ENCODE peak calls at places on chromosome 13, in four cellular contexts. A is BJ, Q is heart left ventricle, C is tibial nerve. W is an unnamed sample.

GRCh38 chr13:34627499-34627898 is 314.6 kb upstream of the NBEA start:
- DNase-seq in A (no peak), Q (no peak), C (no peak), W (no peak)

GRCh38 chr13:59635591-59635990 is 528.1 kb downstream of the DIAPH3 start:
- DNase-seq in A (no peak), Q (no peak), C (no peak), W (no peak)

GRCh38 chr13:98476538-98476966 is 100.4 kb downstream of the STK24 start:
- DNase-seq in A (peak; percentile 71), Q (peak; percentile 77), C (no peak), W (peak; percentile 79)

GRCh38 chr13:48319458-48320395 is 16.2 kb downstream of the RB1 start:
- DNase-seq in A (no peak), Q (no peak), C (no peak), W (no peak)

GRCh38 chr13:82878536-82878935 is 1003.7 kb downstream of the SLITRK1 start:
- DNase-seq in A (peak; percentile 10), Q (no peak), C (no peak), W (no peak)

GRCh38 chr13:113186061-113186900 is 22.2 kb downstream of the PCID2 start:
- DNase-seq in A (no peak), Q (no peak), C (no peak), W (no peak)

GRCh38 chr13:36986462-36987240 is 12.5 kb downstream of the ALG5 start:
- DNase-seq in A (no peak), Q (no peak), C (no peak), W (no peak)

GRCh38 chr13:99265162-99265822 is 7.1 kb upstream of the GPR18 start:
- DNase-seq in A (no peak), Q (no peak), C (no peak), W (no peak)

GRCh38 chr13:40060318-40061007 is 405.0 kb downstream of the COG6 start:
- DNase-seq in A (peak; percentile 14), Q (peak; percentile 60), C (peak; percentile 45), W (no peak)

GRCh38 chr13:92547256-92547655 is 679.4 kb upstream of the GPC6 start:
- DNase-seq in A (no peak), Q (no peak), C (no peak), W (peak; percentile 4)

DNA sequence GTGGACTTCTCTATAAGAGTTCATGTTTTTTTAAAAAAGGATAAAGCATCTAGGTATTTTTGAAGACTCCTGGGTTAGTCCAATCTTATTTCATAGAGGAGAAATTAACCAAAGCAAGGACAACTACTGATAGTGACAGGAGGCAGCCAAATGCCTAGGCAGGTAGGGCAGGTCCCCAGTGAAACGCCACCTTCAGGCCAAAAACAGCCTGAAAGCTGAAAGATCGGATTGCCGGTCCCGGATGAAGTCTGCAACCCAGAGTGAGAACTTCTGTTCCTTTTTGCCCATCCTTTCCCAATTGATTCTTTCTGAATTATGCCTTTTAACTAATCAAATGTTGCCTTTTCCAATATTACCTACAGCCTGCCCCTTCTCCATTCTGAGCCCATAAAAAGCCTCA is 6.1 kb upstream of the GGACT start:
- DNase-seq in A (no peak), Q (no peak), C (no peak), W (no peak)
- TF ChIP-seq CTCF in A (peak; percentile 13), Q (peak; percentile 7), C (no peak), W (peak; percentile 23)

DNA sequence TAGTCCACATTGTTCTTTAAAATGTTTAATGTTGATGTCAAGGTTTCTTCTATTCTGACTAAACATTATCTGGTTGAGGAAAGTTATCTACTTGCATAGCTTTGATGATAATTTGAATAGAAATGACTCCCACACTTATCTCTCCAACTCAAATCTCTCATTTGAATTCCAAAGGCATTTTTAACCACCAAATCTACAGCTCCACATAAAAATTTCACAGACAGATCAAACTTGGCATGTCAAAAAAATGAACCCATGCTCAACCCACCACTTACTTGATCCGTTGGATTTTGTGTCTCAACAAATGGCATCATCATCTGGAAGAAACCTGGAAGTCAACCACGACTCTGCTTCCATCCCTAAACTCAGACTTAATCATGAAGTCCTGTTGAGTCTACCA is 1050.4 kb downstream of the EFNB2 start:
- DNase-seq in A (no peak), Q (no peak), C (no peak), W (no peak)
- H3K4me3 ChIP-seq in A (no peak overlapping the region), Q (no peak overlapping the region), C (no peak overlapping the region), W (no peak overlapping the region)

GRCh38 chr13:20175907-20176652 is 15.2 kb upstream of the GJA3 start:
- DNase-seq in A (no peak), Q (no peak), C (no peak), W (no peak)

GRCh38 chr13:20177049-20177831 is 15.5 kb downstream of the GJB2 start:
- DNase-seq in A (no peak), Q (no peak), C (no peak), W (no peak)

GRCh38 chr13:20181180-20181579 is 11.6 kb downstream of the GJB2 start:
- DNase-seq in A (no peak), Q (no peak), C (no peak), W (no peak)

GRCh38 chr13:20175406-20175794 is 14.5 kb upstream of the GJA3 start:
- DNase-seq in A (no peak), Q (no peak), C (no peak), W (no peak)

GRCh38 chr13:20178156-20178555 is 14.6 kb downstream of the GJB2 start:
- DNase-seq in A (no peak), Q (no peak), C (no peak), W (no peak)
- H3K27me3 ChIP-seq in A (peaks cover 30% of the 10 kb centered on the region), Q (no peaks in the 10 kb centered on the region), C (peaks cover 46% of the 10 kb centered on the region), W (peaks cover 12% of the 10 kb centered on the region)

GRCh38 chr13:23175920-23176319 is 4.9 kb upstream of the SGCG start:
- DNase-seq in A (no peak), Q (no peak), C (no peak), W (no peak)
- TF ChIP-seq CTCF in A (peak; percentile 42), Q (peak; percentile 42), C (no peak), W (peak; percentile 31)

DNA sequence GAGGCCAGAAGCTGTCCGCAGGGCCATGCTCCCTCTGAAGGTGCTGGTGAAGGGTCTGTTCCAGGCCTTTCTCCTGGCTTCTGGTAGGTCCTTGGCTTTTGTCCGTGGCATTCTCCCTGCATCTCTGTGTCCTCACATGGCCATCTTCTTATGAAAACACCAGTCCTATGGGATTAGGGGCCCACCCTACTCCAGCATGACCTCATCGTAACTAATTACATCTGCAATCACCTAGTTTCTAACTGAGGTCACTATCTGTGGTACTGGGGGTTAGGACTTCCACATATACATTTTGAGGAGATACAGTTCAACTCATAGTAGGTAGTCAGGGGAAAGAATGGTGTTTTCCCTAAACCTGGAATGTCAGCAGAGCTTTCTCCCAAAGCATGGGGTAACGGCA is 3.1 kb downstream of the C13orf42 start:
- DNase-seq in A (no peak), Q (no peak), C (no peak), W (no peak)
- H3K4me3 ChIP-seq in A (no peak overlapping the region), Q (no peak overlapping the region), C (no peak overlapping the region), W (no peak overlapping the region)

GRCh38 chr13:67064920-67065319 is 165.2 kb downstream of the PCDH9 start:
- DNase-seq in A (no peak), Q (no peak), C (no peak), W (no peak)
- H3K27me3 ChIP-seq in A (no peaks in the 10 kb centered on the region), Q (no peaks in the 10 kb centered on the region), C (no peaks in the 10 kb centered on the region), W (no peaks in the 10 kb centered on the region)

GRCh38 chr13:30020726-30021312 is 170.4 kb upstream of the UBL3 start:
- DNase-seq in A (no peak), Q (no peak), C (no peak), W (no peak)

GRCh38 chr13:30021611-30022010 is 171.2 kb upstream of the UBL3 start:
- DNase-seq in A (no peak), Q (no peak), C (no peak), W (no peak)

GRCh38 chr13:30019648-30020626 is 169.5 kb upstream of the UBL3 start:
- DNase-seq in A (no peak), Q (no peak), C (no peak), W (no peak)

GRCh38 chr13:30016398-30016797 is 166.0 kb upstream of the UBL3 start:
- DNase-seq in A (no peak), Q (no peak), C (no peak), W (no peak)

DNA sequence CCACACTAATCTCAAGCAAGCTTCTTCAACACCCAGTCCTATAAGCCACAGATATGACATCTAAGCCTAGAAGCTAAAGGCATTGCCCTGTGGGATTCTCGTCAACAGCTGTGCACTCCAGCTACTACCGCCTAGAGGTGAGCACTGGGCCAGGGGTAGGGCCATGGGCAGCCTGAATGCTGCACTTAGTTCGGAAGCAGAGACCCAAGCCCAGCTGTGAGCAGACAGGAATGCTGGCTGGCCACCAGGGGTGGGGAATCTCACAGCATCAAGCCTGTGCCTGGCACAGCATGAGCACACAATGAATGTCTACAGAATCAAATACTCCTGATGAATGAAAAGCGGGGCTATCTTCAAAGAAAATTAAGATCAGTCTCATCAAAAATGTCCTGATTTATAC is 167.5 kb upstream of the UBL3 start:
- DNase-seq in A (no peak), Q (no peak), C (no peak), W (no peak)
- TF ChIP-seq CTCF in A (no peak), Q (no peak), C (no peak), W (peak; percentile 6)

DNA sequence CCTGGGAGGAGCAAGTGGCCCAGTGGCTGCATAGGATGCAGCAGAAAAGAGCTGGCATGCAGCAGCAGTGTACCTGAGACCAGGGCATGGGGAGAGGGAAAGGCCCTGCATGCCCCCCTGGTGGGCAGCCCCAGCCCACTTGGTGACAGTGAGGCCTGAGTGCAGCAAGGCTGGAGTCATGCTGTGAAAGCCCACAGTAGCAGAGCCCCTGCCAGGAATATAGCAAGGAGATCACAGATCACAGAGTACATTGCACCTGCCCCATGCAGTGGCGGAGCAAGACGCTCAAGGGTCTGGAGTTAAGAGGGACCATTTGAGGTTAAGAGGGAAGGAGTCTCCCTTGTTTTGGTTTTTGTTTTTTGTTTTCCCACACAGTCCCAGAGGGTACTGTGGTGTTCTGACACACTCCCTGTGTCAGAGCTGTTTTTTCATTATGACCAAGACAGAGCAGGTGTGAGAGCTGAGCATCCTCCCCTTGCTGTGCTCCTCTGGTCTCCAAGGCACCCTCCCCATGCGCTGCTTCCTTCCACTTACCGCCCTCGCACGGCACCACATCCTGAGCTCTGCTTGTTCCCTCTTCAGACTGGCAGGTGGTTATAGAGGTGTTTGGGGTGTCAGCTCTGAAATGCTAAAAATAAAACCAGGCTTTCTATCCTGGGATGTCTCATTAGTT is 85.0 kb upstream of the UBL3 start:
- DNase-seq in A (no peak), Q (no peak), C (no peak), W (no peak)
- H3K4me3 ChIP-seq in A (no peak overlapping the region), Q (no peak overlapping the region), C (peak overlapping the region; percentile 1), W (no peak overlapping the region)

W was measured in kidney epithelial cell.